ENCODE peak calls at places on chromosomes 1 and 21, in five cellular contexts. M is H54; Z is CD4-positive, alpha-beta memory T cell; J is Karpas-422; H is NCI-H510A treated with DMSO at 0.1 percent for 48 hours. W is an unnamed sample.

GRCh38 chr1:119715542-119715941 is 3.8 kb downstream of the PHGDH start:
- DNase-seq in M (no peak), Z (no peak), J (no peak), H (peak), W (no peak)

GRCh38 chr1:94225845-94226244 is 11.5 kb downstream of the ARHGAP29 start:
- DNase-seq in M (no peak), Z (no peak), J (no peak), H (no peak), W (no peak)

GRCh38 chr1:55375617-55376258 is 160.6 kb upstream of the USP24 start:
- DNase-seq in M (peak), Z (peak), J (peak), H (no peak), W (peak)

GRCh38 chr1:172451002-172451443 is 7.2 kb upstream of the PIGC start:
- DNase-seq in M (no peak), Z (no peak), J (no peak), H (peak), W (no peak)

GRCh38 chr1:76279387-76279748 is 204.8 kb downstream of the ST6GALNAC3 start:
- DNase-seq in M (no peak), Z (no peak), J (no peak), H (peak), W (no peak)

GRCh38 chr21:29196021-29196663 is 65.7 kb downstream of the MAP3K7CL start:
- DNase-seq in M (peak), Z (peak), J (peak), H (no peak), W (peak)

GRCh38 chr1:153610334-153611023 is 2.5 kb downstream of the S100A16 start:
- DNase-seq in M (peak), Z (no peak), J (no peak), H (no peak), W (no peak)

GRCh38 chr21:26945916-26946315 is 21.0 kb downstream of the ADAMTS5 start:
- DNase-seq in M (no peak), Z (no peak), J (no peak), H (no peak), W (no peak)

GRCh38 chr1:169363046-169363756 is 4.4 kb downstream of the NME7 start:
- DNase-seq in M (no peak), Z (no peak), J (no peak), H (no peak), W (peak)

GRCh38 chr1:203274603-203275381 is 30.5 kb upstream of the BTG2 start:
- DNase-seq in M (no peak), Z (no peak), J (no peak), H (no peak), W (no peak)

GRCh38 chr21:38938343-38938742 is 132.6 kb downstream of the ETS2 start:
- DNase-seq in M (no peak), Z (peak), J (peak), H (peak), W (no peak)

GRCh38 chr1:177228721-177229088 is 57.9 kb downstream of the BRINP2 start:
- DNase-seq in M (no peak), Z (no peak), J (no peak), H (no peak), W (no peak)

GRCh38 chr1:58162952-58163550 is 383.5 kb downstream of the OMA1 start:
- DNase-seq in M (peak), Z (no peak), J (peak), H (peak), W (peak)

GRCh38 chr1:116855788-116856187 is 53.9 kb upstream of the PTGFRN start:
- DNase-seq in M (no peak), Z (no peak), J (no peak), H (peak), W (no peak)

GRCh38 chr1:150574260-150575071 is 4.9 kb downstream of the MCL1 start:
- DNase-seq in M (no peak), Z (peak), J (no peak), H (no peak), W (no peak)

GRCh38 chr1:90856608-90857007 is 139.5 kb upstream of the BARHL2 start:
- DNase-seq in M (no peak), Z (no peak), J (no peak), H (no peak), W (no peak)

GRCh38 chr1:35691080-35691479 is 27.6 kb downstream of the C1orf216 start:
- DNase-seq in M (no peak), Z (no peak), J (no peak), H (peak), W (no peak)

GRCh38 chr1:245375789-245376188 is 221.0 kb downstream of the KIF26B start:
- DNase-seq in M (no peak), Z (no peak), J (no peak), H (no peak), W (no peak)

GRCh38 chr1:204104331-204105222 is 31.7 kb downstream of the SOX13 start:
- DNase-seq in M (peak), Z (no peak), J (no peak), H (no peak), W (peak)

GRCh38 chr1:67937010-67937409 is 103.7 kb upstream of the GNG12 start:
- DNase-seq in M (no peak), Z (no peak), J (no peak), H (no peak), W (no peak)

GRCh38 chr1:23558872-23559135 is 497 bp downstream of the ID3 start:
- DNase-seq in M (no peak), Z (no peak), J (no peak), H (no peak), W (no peak)

GRCh38 chr1:165826565-165826964 is 849 bp upstream of the UCK2 start:
- DNase-seq in M (no peak), Z (no peak), J (no peak), H (no peak), W (no peak)

GRCh38 chr1:54950361-54951163 is 29.9 kb upstream of the TMEM61 start:
- DNase-seq in M (peak), Z (peak), J (peak), H (peak), W (peak)

GRCh38 chr1:112328600-112328999 is 67.4 kb upstream of the CTTNBP2NL start:
- DNase-seq in M (no peak), Z (no peak), J (no peak), H (no peak), W (no peak)